ENCODE peak calls at places on chromosomes 12 and 14, in ten cellular contexts. E is breast epithelium, Z is T-helper 2 cell, U is lung, Y is NCI-H187 treated with DMSO at 0.1 percent for 48 hours, T is AG09309, W is astrocyte of the cerebellum, G is cardiac muscle cell, F is Caco-2, M is RWPE1. L is an unnamed sample.

GRCh38 chr14:92726135-92726932 is 22.1 kb downstream of the LGMN start:
- DNase-seq in F (peak), T (peak), M (peak), W (peak), U (peak), Y (no peak), Z (peak), G (no peak), E (peak), L (no peak)

GRCh38 chr14:100581228-100582145 is 5.7 kb downstream of the BEGAIN start:
- DNase-seq in Z (no peak), T (no peak), Y (no peak), M (no peak), U (no peak), E (no peak), G (no peak), W (no peak), F (no peak), L (no peak)

GRCh38 chr12:15346488-15346887 is 24.2 kb downstream of the PTPRO start:
- DNase-seq in Z (no peak), U (no peak), F (no peak), W (no peak), G (no peak), T (no peak), M (no peak), Y (no peak), E (no peak), L (no peak)

GRCh38 chr12:6171409-6172015 is 28.7 kb upstream of the CD9 start:
- DNase-seq in T (no peak), E (no peak), F (no peak), Z (no peak), M (no peak), Y (no peak), G (no peak), U (no peak), W (no peak), L (no peak)

GRCh38 chr12:70197362-70197744 is 45.9 kb upstream of the CNOT2 start:
- DNase-seq in M (no peak), G (no peak), U (no peak), Z (no peak), E (no peak), Y (no peak), W (no peak), T (no peak), F (no peak), L (no peak)

GRCh38 chr12:63802012-63802608 is 22.4 kb downstream of the RXYLT1 start:
- DNase-seq in Z (peak), U (no peak), M (peak), T (no peak), W (peak), Y (no peak), E (no peak), G (peak), F (no peak), L (no peak)

GRCh38 chr14:89399594-89400068 is 17.4 kb downstream of the FOXN3 start:
- DNase-seq in Y (no peak), M (no peak), W (peak), Z (no peak), F (peak), U (no peak), G (peak), T (peak), E (no peak), L (peak)

GRCh38 chr12:58433969-58434368 is 486.3 kb downstream of the LRIG3 start:
- DNase-seq in W (no peak), E (no peak), Y (no peak), T (no peak), G (no peak), F (no peak), Z (no peak), U (no peak), M (peak), L (no peak)

GRCh38 chr14:64938972-64939816 is 3.4 kb downstream of the GPX2 start:
- DNase-seq in G (no peak), E (no peak), Z (no peak), W (no peak), M (no peak), U (peak), Y (peak), F (no peak), T (no peak), L (no peak)

GRCh38 chr12:52063986-52064649 is 5.7 kb upstream of the ATG101 start:
- DNase-seq in E (no peak), W (no peak), U (no peak), M (no peak), T (no peak), F (no peak), Z (no peak), G (no peak), Y (no peak), L (no peak)

GRCh38 chr12:57890191-57891120 is 43.9 kb upstream of the CTDSP2 start:
- DNase-seq in W (no peak), G (no peak), E (no peak), U (no peak), Y (no peak), F (no peak), M (no peak), T (no peak), Z (no peak), L (no peak)

GRCh38 chr12:52925717-52926595 is 21.1 kb upstream of the KRT8 start:
- DNase-seq in W (no peak), M (no peak), Y (peak), Z (no peak), E (no peak), T (no peak), F (peak), U (peak), G (no peak), L (no peak)

GRCh38 chr14:68552597-68552996 is 240.3 kb downstream of the ZFP36L1 start:
- DNase-seq in E (no peak), M (no peak), G (no peak), W (peak), Z (no peak), F (no peak), Y (no peak), U (no peak), T (no peak), L (no peak)

GRCh38 chr14:105316968-105317498 is 2.5 kb downstream of the PACS2 start:
- DNase-seq in Z (no peak), F (no peak), E (no peak), T (no peak), G (no peak), Y (no peak), U (no peak), M (no peak), W (no peak), L (no peak)

GRCh38 chr12:121085113-121085841 is 46.2 kb upstream of the OASL start:
- DNase-seq in U (no peak), T (no peak), Y (no peak), F (no peak), Z (no peak), M (no peak), W (no peak), E (no peak), G (no peak), L (no peak)